ENCODE peak calls at places on chromosomes 2 and 18, in nine cellular contexts. H, L, P, Z, U, M, S, N and C are unnamed samples.

GRCh38 chr2:37096568-37096967 is 12.2 kb downstream of the GPATCH11 start:
- DNase-seq in U (no peak), L (no peak), M (no peak), S (no peak), H (no peak), P (no peak), N (no peak), Z (no peak), C (no peak)

GRCh38 chr18:79479114-79479760 is 83.5 kb downstream of the NFATC1 start:
- DNase-seq in S (no peak), P (no peak), L (no peak), M (no peak), H (no peak), N (no peak), U (no peak), Z (peak; percentile 55), C (peak; percentile 18)

GRCh38 chr2:160493227-160494028 is at the start of gene RBMS1:
- DNase-seq in Z (peak; percentile 87), S (no peak), L (peak; percentile 38), M (no peak), H (peak; percentile 72), N (peak; percentile 43), U (peak; percentile 66), P (peak; percentile 25), C (peak; percentile 91)

GRCh38 chr2:54545700-54546450 is 89.7 kb downstream of the SPTBN1 start:
- DNase-seq in Z (no peak), N (no peak), H (peak; percentile 68), P (no peak), L (no peak), M (no peak), U (no peak), S (no peak), C (no peak)

GRCh38 chr2:71706836-71707235 is 253.5 kb downstream of the DYSF start:
- DNase-seq in N (no peak), H (no peak), U (no peak), S (no peak), Z (peak; percentile 20), P (no peak), M (no peak), L (no peak), C (peak; percentile 13)

GRCh38 chr18:61580061-61580460 is 246.8 kb downstream of the CDH20 start:
- DNase-seq in M (no peak), H (peak; percentile 13), P (no peak), L (no peak), Z (no peak), U (no peak), S (no peak), N (no peak), C (no peak)

GRCh38 chr2:88614497-88615157 is 12.6 kb downstream of the EIF2AK3 start:
- DNase-seq in L (no peak), H (no peak), P (no peak), S (no peak), M (no peak), Z (no peak), N (no peak), U (no peak), C (no peak)

GRCh38 chr2:150606380-150607060 is 119.1 kb upstream of the RND3 start:
- DNase-seq in M (no peak), N (no peak), Z (no peak), S (no peak), L (no peak), U (no peak), H (no peak), P (no peak), C (no peak)

GRCh38 chr2:117726747-117727146 is 87.7 kb upstream of the DDX18 start:
- DNase-seq in U (no peak), Z (no peak), N (no peak), L (no peak), M (no peak), P (no peak), S (no peak), H (no peak), C (no peak)

GRCh38 chr2:42847596-42848151 is 55.3 kb upstream of the HAAO start:
- DNase-seq in U (no peak), P (no peak), Z (no peak), H (no peak), L (peak; percentile 15), S (no peak), M (no peak), N (no peak), C (no peak)

GRCh38 chr2:230868151-230868946 is 3.6 kb downstream of the ITM2C start:
- DNase-seq in U (no peak), N (no peak), L (no peak), H (no peak), P (no peak), M (no peak), Z (peak; percentile 60), S (no peak), C (no peak)

GRCh38 chr18:10032331-10032979 is 118.6 kb downstream of the VAPA start:
- DNase-seq in Z (peak; percentile 81), S (peak; percentile 44), M (no peak), L (no peak), H (no peak), P (no peak), N (no peak), U (no peak), C (peak; percentile 85)

GRCh38 chr2:16890081-16890480 is 224.4 kb upstream of the CYRIA start:
- DNase-seq in U (no peak), P (no peak), L (no peak), H (no peak), N (no peak), M (no peak), S (peak; percentile 31), Z (no peak), C (no peak)

GRCh38 chr2:65349863-65350262 is 82.5 kb downstream of the SPRED2 start:
- DNase-seq in L (peak; percentile 53), H (peak; percentile 77), S (no peak), Z (peak; percentile 83), M (peak; percentile 58), N (no peak), P (peak; percentile 77), U (peak; percentile 70), C (peak; percentile 39)

GRCh38 chr18:34117319-34117718 is 107.4 kb downstream of the NOL4 start:
- DNase-seq in Z (no peak), S (no peak), N (no peak), H (no peak), M (no peak), L (no peak), P (no peak), U (no peak), C (no peak)

DNA sequence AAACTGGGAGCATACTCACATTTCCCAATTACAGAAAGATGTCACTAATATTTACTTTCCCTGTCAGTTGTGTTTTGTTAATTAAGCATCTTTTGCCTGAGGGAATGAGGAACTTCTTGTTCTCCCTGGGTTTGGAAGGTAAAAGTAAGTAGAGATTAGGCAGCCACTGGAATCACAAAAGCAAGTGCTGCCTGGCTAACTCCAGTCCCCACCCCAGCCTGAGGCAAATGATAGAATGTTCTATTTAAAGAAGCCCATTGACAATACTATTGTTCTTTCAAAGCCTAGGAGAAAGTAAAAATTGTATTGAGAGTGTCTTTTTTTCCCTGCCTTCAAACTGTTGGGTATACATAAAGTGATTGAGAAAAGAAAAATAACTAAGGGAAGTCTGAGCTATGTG is 93.8 kb downstream of the MBD2 start:
- DNase-seq in U (no peak), P (no peak), L (no peak), N (no peak), Z (no peak), H (no peak), M (no peak), S (no peak), C (no peak)
- H3K27ac ChIP-seq in U (no peak overlapping the region), P (no peak overlapping the region), L (no peak overlapping the region), N (no peak overlapping the region), Z (no peak overlapping the region), H (no peak overlapping the region), M (no peak overlapping the region), S (no peak overlapping the region), C (no peak overlapping the region)

GRCh38 chr2:27808984-27809383 is 37.5 kb downstream of the MRPL33 start:
- DNase-seq in L (no peak), M (no peak), U (no peak), P (no peak), N (no peak), S (no peak), H (no peak), Z (no peak), C (no peak)
- H3K27ac ChIP-seq in L (no peak overlapping the region), M (no peak overlapping the region), U (peak overlapping the region; percentile 18), P (no peak overlapping the region), N (no peak overlapping the region), S (no peak overlapping the region), H (peak overlapping the region; percentile 55), Z (no peak overlapping the region), C (no peak overlapping the region)

GRCh38 chr2:239202343-239202742 is 198.5 kb downstream of the HDAC4 start:
- DNase-seq in Z (peak; percentile 64), H (no peak), S (no peak), M (no peak), P (no peak), N (no peak), U (no peak), L (no peak), C (peak; percentile 34)

GRCh38 chr2:239201531-239201876 is 199.3 kb downstream of the HDAC4 start:
- DNase-seq in Z (peak; percentile 73), M (peak; percentile 57), U (peak; percentile 63), L (no peak), N (no peak), P (no peak), H (peak; percentile 23), S (no peak), C (peak; percentile 51)

GRCh38 chr2:239202836-239203235 is 198.0 kb downstream of the HDAC4 start:
- DNase-seq in H (no peak), P (no peak), N (no peak), M (no peak), L (no peak), S (no peak), Z (peak; percentile 57), U (no peak), C (peak; percentile 27)

GRCh38 chr2:239200646-239201530 is 199.9 kb downstream of the HDAC4 start:
- DNase-seq in Z (peak; percentile 61), L (no peak), M (no peak), U (no peak), P (no peak), H (no peak), N (no peak), S (no peak), C (peak; percentile 25)

DNA sequence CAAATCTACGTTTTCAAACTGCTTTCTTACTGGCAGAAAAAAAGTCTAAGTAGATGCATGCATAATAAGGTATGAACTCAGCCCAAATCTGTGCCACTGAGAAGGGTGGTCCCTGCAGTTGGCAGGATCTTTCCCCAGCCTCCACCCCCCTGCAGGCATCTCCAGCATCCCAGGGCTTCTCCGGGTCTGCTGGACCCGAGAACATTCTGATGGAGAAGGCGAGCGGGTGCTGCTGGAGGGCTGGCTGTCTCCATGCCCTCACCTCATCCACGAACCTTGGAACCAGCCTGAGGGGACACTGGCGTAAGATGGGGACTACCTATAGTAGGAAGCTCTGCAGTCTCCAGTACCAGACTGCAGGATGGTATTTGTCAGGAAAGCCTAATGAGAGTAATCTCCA is 198.9 kb downstream of the HDAC4 start:
- DNase-seq in U (no peak), M (no peak), H (no peak), L (no peak), P (no peak), Z (peak; percentile 53), S (no peak), N (no peak), C (peak; percentile 22)
- H3K27ac ChIP-seq in U (peak overlapping the region; percentile 81), M (no peak overlapping the region), H (no peak overlapping the region), L (no peak overlapping the region), P (no peak overlapping the region), Z (no peak overlapping the region), S (no peak overlapping the region), N (no peak overlapping the region), C (no peak overlapping the region)

GRCh38 chr2:189797902-189798301 is 13.7 kb downstream of the PMS1 start:
- DNase-seq in U (no peak), P (no peak), L (no peak), S (no peak), N (no peak), H (no peak), M (no peak), Z (no peak), C (no peak)
- H3K27ac ChIP-seq in U (peak overlapping the region; percentile 0), P (no peak overlapping the region), L (no peak overlapping the region), S (no peak overlapping the region), N (no peak overlapping the region), H (no peak overlapping the region), M (no peak overlapping the region), Z (no peak overlapping the region), C (no peak overlapping the region)